ENCODE peak calls at places on chromosomes 1 and 21, in nine cellular contexts. A is AG20443; G is ACHN; R is stimulated activated CD8-positive, alpha-beta memory T cell treated with anti-CD3 and anti-CD28 coated beads, Interleukin-2, amount 100 ng/mL, for 48 hours; P is LoVo; L is ELR; B is left cardiac atrium; U is erythroblast; S is ELF-1. N is an unnamed sample.

GRCh38 chr1:2914702-2915101 is 106.6 kb upstream of the ACTRT2 start:
- DNase-seq in A (no peak), G (no peak), R (no peak), P (no peak), L (no peak), B (no peak), U (no peak), S (peak; percentile 47), N (no peak)

GRCh38 chr21:44551290-44552015 is at the start of gene KRTAP10-2:
- DNase-seq in A (no peak), G (no peak), R (no peak), P (no peak), L (no peak), B (no peak), U (no peak), S (peak; percentile 19), N (peak; percentile 28)

GRCh38 chr1:3251810-3252429 is 182.9 kb downstream of the PRDM16 start:
- DNase-seq in A (no peak), G (no peak), R (no peak), P (no peak), L (no peak), B (no peak), U (no peak), S (no peak), N (no peak)

GRCh38 chr1:167484726-167485125 is 33.6 kb downstream of the CD247 start:
- DNase-seq in A (no peak), G (no peak), R (no peak), P (no peak), L (no peak), B (no peak), U (no peak), S (no peak), N (no peak)

GRCh38 chr1:34831721-34832246 is 27.8 kb downstream of the SMIM12 start:
- DNase-seq in A (no peak), G (no peak), R (no peak), P (no peak), L (no peak), B (no peak), U (no peak), S (no peak), N (no peak)

GRCh38 chr1:150235436-150235851 is 468 bp downstream of the ANP32E start:
- DNase-seq in A (peak; percentile 24), G (peak; percentile 33), R (no peak), P (no peak), L (peak; percentile 62), B (no peak), U (peak; percentile 81), S (no peak), N (no peak)

GRCh38 chr1:236030572-236030971 is 34.3 kb downstream of the NID1 start:
- DNase-seq in A (no peak), G (no peak), R (no peak), P (no peak), L (no peak), B (no peak), U (no peak), S (no peak), N (no peak)

GRCh38 chr1:21574464-21575151 is 65.4 kb downstream of the ALPL start:
- DNase-seq in A (peak; percentile 54), G (no peak), R (no peak), P (no peak), L (no peak), B (peak; percentile 88), U (no peak), S (peak; percentile 90), N (peak; percentile 85)

GRCh38 chr1:19582318-19582717 is 61.8 kb upstream of the NBL1 start:
- DNase-seq in A (no peak), G (peak; percentile 46), R (peak; percentile 78), P (peak; percentile 42), L (peak; percentile 47), B (peak; percentile 39), U (peak; percentile 72), S (peak; percentile 87), N (peak; percentile 87)

GRCh38 chr1:7223334-7224080 is 438.3 kb downstream of the CAMTA1 start:
- DNase-seq in A (peak; percentile 84), G (no peak), R (no peak), P (peak; percentile 39), L (peak; percentile 95), B (no peak), U (no peak), S (no peak), N (no peak)

GRCh38 chr1:53572061-53572801 is 113.0 kb downstream of the DMRTB1 start:
- DNase-seq in A (peak; percentile 88), G (peak; percentile 79), R (no peak), P (peak; percentile 53), L (peak; percentile 81), B (no peak), U (no peak), S (peak; percentile 73), N (no peak)

GRCh38 chr1:25096307-25097150 is 135.8 kb downstream of the SYF2 start:
- DNase-seq in A (peak; percentile 40), G (no peak), R (no peak), P (no peak), L (no peak), B (no peak), U (no peak), S (no peak), N (no peak)

GRCh38 chr1:211621471-211622198 is 42.7 kb upstream of the SLC30A1 start:
- DNase-seq in A (peak; percentile 35), G (no peak), R (no peak), P (no peak), L (no peak), B (peak; percentile 36), U (no peak), S (no peak), N (no peak)

GRCh38 chr1:156707027-156707426 is 1.6 kb upstream of the CRABP2 start:
- DNase-seq in A (no peak), G (no peak), R (no peak), P (no peak), L (no peak), B (no peak), U (no peak), S (no peak), N (no peak)

GRCh38 chr1:112702420-112703261 is 4.3 kb downstream of the RHOC start:
- DNase-seq in A (no peak), G (no peak), R (no peak), P (no peak), L (no peak), B (no peak), U (no peak), S (no peak), N (no peak)

GRCh38 chr1:6724517-6725141 is 23.0 kb upstream of the DNAJC11 start:
- DNase-seq in A (peak; percentile 85), G (peak; percentile 68), R (no peak), P (peak; percentile 18), L (peak; percentile 88), B (no peak), U (no peak), S (peak; percentile 43), N (no peak)

GRCh38 chr1:113942527-113942926 is 13.4 kb downstream of the HIPK1 start:
- DNase-seq in A (no peak), G (no peak), R (no peak), P (no peak), L (no peak), B (no peak), U (no peak), S (no peak), N (no peak)

GRCh38 chr1:109208431-109208830 is 5.3 kb upstream of the SARS1 start:
- DNase-seq in A (no peak), G (no peak), R (no peak), P (no peak), L (peak; percentile 7), B (no peak), U (no peak), S (no peak), N (no peak)

GRCh38 chr1:30267856-30268255 is 455.5 kb downstream of the MATN1 start:
- DNase-seq in A (no peak), G (no peak), R (no peak), P (no peak), L (no peak), B (no peak), U (no peak), S (no peak), N (no peak)

GRCh38 chr1:170145691-170146676 is at the start of gene NTMT2:
- DNase-seq in A (no peak), G (no peak), R (no peak), P (no peak), L (no peak), B (peak; percentile 53), U (no peak), S (peak; percentile 84), N (peak; percentile 78)

GRCh38 chr1:9784508-9785133 is 39.1 kb downstream of the CLSTN1 start:
- DNase-seq in A (peak; percentile 43), G (peak; percentile 68), R (peak; percentile 43), P (peak; percentile 50), L (peak; percentile 73), B (no peak), U (peak; percentile 70), S (no peak), N (peak; percentile 52)